ENCODE peak calls at places on chromosomes 3 and 15, in nine cellular contexts. Q is cardiac muscle cell; F is A673; B is NCI-H2081 treated with DMSO at 0.1 percent for 48 hours; U is T-helper 2 cell; V is activated CD4-positive, alpha-beta T cell treated with anti-CD3 and anti-CD28 coated beads for 24 hours; O is CD8-positive, alpha-beta memory T cell; R is erythroblast; Y is NCI-H1930. Z is an unnamed sample.

GRCh38 chr3:61110576-61110975 is 140.7 kb downstream of the FHIT start:
- DNase-seq in Q (no peak), F (no peak), B (no peak), U (no peak), V (no peak), O (no peak), R (no peak), Y (no peak), Z (no peak)

GRCh38 chr3:111749171-111750170 is 109.6 kb upstream of the PHLDB2 start:
- DNase-seq in Q (no peak), F (peak), B (peak), U (no peak), V (no peak), O (no peak), R (no peak), Y (peak), Z (no peak)

GRCh38 chr3:194323785-194324735 is 27.1 kb downstream of the CPN2 start:
- DNase-seq in Q (peak), F (peak), B (no peak), U (no peak), V (no peak), O (no peak), R (no peak), Y (no peak), Z (no peak)

GRCh38 chr15:56765252-56765651 is 31.9 kb upstream of the ZNF280D start:
- DNase-seq in Q (no peak), F (peak), B (no peak), U (no peak), V (no peak), O (no peak), R (no peak), Y (no peak), Z (no peak)

GRCh38 chr3:98824256-98824655 is 61.1 kb downstream of the ST3GAL6 start:
- DNase-seq in Q (no peak), F (peak), B (no peak), U (no peak), V (no peak), O (no peak), R (peak), Y (no peak), Z (no peak)

GRCh38 chr3:50953825-50954224 is 279.1 kb downstream of the DOCK3 start:
- DNase-seq in Q (no peak), F (no peak), B (no peak), U (no peak), V (no peak), O (no peak), R (no peak), Y (no peak), Z (no peak)

GRCh38 chr15:26744894-26745293 is 28.0 kb downstream of the GABRB3 start:
- DNase-seq in Q (no peak), F (no peak), B (no peak), U (no peak), V (no peak), O (no peak), R (no peak), Y (no peak), Z (no peak)

GRCh38 chr3:153305189-153305588 is 143.2 kb downstream of the RAP2B start:
- DNase-seq in Q (no peak), F (no peak), B (no peak), U (no peak), V (no peak), O (no peak), R (no peak), Y (no peak), Z (no peak)

GRCh38 chr3:73808862-73809509 is 184.2 kb upstream of the PDZRN3 start:
- DNase-seq in Q (no peak), F (no peak), B (no peak), U (no peak), V (no peak), O (no peak), R (no peak), Y (no peak), Z (no peak)

GRCh38 chr3:158470944-158471638 is 99.9 kb upstream of the MLF1 start:
- DNase-seq in Q (no peak), F (no peak), B (no peak), U (no peak), V (no peak), O (no peak), R (peak), Y (no peak), Z (no peak)

GRCh38 chr3:31043184-31043819 is 148.8 kb upstream of the GADL1 start:
- DNase-seq in Q (no peak), F (peak), B (no peak), U (no peak), V (no peak), O (no peak), R (no peak), Y (no peak), Z (peak)

GRCh38 chr3:65492249-65492648 is 546.5 kb downstream of the MAGI1 start:
- DNase-seq in Q (no peak), F (no peak), B (no peak), U (no peak), V (no peak), O (no peak), R (no peak), Y (no peak), Z (no peak)

GRCh38 chr15:36527512-36528162 is 51.8 kb upstream of the CDIN1 start:
- DNase-seq in Q (no peak), F (peak), B (peak), U (no peak), V (no peak), O (no peak), R (no peak), Y (no peak), Z (no peak)

GRCh38 chr3:181610973-181611265 is 100.8 kb upstream of the SOX2 start:
- DNase-seq in Q (no peak), F (no peak), B (peak), U (no peak), V (no peak), O (no peak), R (no peak), Y (no peak), Z (no peak)

GRCh38 chr15:88656760-88657221 is 18.0 kb downstream of the ISG20 start:
- DNase-seq in Q (no peak), F (no peak), B (no peak), U (no peak), V (no peak), O (no peak), R (no peak), Y (no peak), Z (no peak)

GRCh38 chr15:33476908-33477307 is 166.1 kb downstream of the RYR3 start:
- DNase-seq in Q (no peak), F (no peak), B (no peak), U (no peak), V (no peak), O (no peak), R (no peak), Y (no peak), Z (no peak)

GRCh38 chr15:66232267-66232625 is 21.3 kb downstream of the MEGF11 start:
- DNase-seq in Q (no peak), F (no peak), B (no peak), U (no peak), V (no peak), O (no peak), R (no peak), Y (no peak), Z (no peak)

GRCh38 chr3:42608586-42608985 is 8.1 kb downstream of the NKTR start:
- DNase-seq in Q (no peak), F (peak), B (no peak), U (no peak), V (no peak), O (no peak), R (no peak), Y (no peak), Z (no peak)

GRCh38 chr15:44215594-44215993 is 20.5 kb upstream of the FRMD5 start:
- DNase-seq in Q (no peak), F (no peak), B (no peak), U (no peak), V (no peak), O (no peak), R (no peak), Y (no peak), Z (no peak)

GRCh38 chr3:119585867-119586570 is 6.7 kb downstream of the ADPRH start:
- DNase-seq in Q (no peak), F (no peak), B (no peak), U (no peak), V (no peak), O (no peak), R (no peak), Y (no peak), Z (no peak)

GRCh38 chr15:41850482-41851166 is 12.0 kb downstream of the PLA2G4B start:
- DNase-seq in Q (no peak), F (no peak), B (no peak), U (no peak), V (no peak), O (no peak), R (no peak), Y (no peak), Z (no peak)

GRCh38 chr3:52520716-52521487 is 12.8 kb downstream of the NT5DC2 start:
- DNase-seq in Q (no peak), F (no peak), B (no peak), U (no peak), V (no peak), O (no peak), R (no peak), Y (no peak), Z (no peak)

GRCh38 chr15:37536967-37537624 is 397.3 kb upstream of the TMCO5A start:
- DNase-seq in Q (no peak), F (no peak), B (no peak), U (no peak), V (no peak), O (no peak), R (no peak), Y (no peak), Z (no peak)

GRCh38 chr15:44593042-44593736 is 56.2 kb downstream of the EIF3J start:
- DNase-seq in Q (no peak), F (peak), B (no peak), U (no peak), V (no peak), O (peak), R (peak), Y (no peak), Z (peak)

GRCh38 chr3:16289144-16289889 is 24.3 kb downstream of the OXNAD1 start:
- DNase-seq in Q (peak), F (no peak), B (no peak), U (no peak), V (no peak), O (no peak), R (peak), Y (no peak), Z (no peak)

GRCh38 chr3:12302564-12302963 is 13.7 kb downstream of the PPARG start:
- DNase-seq in Q (no peak), F (no peak), B (no peak), U (no peak), V (no peak), O (no peak), R (no peak), Y (no peak), Z (no peak)

GRCh38 chr15:51970981-51971352 is 611 bp downstream of the LEO1 start:
- DNase-seq in Q (no peak), F (no peak), B (no peak), U (no peak), V (no peak), O (no peak), R (no peak), Y (no peak), Z (no peak)

GRCh38 chr3:64082917-64083587 is 59.8 kb upstream of the PSMD6 start:
- DNase-seq in Q (no peak), F (no peak), B (no peak), U (no peak), V (no peak), O (no peak), R (no peak), Y (no peak), Z (no peak)

Z was measured in AML-193.